ENCODE peak calls at places on chromosome 18, in eight cellular contexts. One of them, this sample, is unnamed.
A peak's percentile ranks its signal among the peaks of the same experiment; 100 is the strongest.

GRCh38 chr18:78092901-78093300 is 843.3 kb downstream of the GALR1 start:
- DNase-seq in AG04449: no peak
- DNase-seq in tibial artery: no peak
- DNase-seq in neural crest cell: no peak
- DNase-seq in astrocyte: no peak
- DNase-seq in osteocyte: no peak
- DNase-seq in GM23338: no peak
- DNase-seq in choroid plexus epithelial cell: no peak
- DNase-seq in this sample: no peak

GRCh38 chr18:76707534-76707933 is 114.8 kb upstream of the ZNF236 start:
- DNase-seq in neural crest cell: no peak
- DNase-seq in osteocyte: no peak
- DNase-seq in GM23338: no peak
- DNase-seq in AG04449: no peak
- DNase-seq in choroid plexus epithelial cell: no peak
- DNase-seq in astrocyte: no peak
- DNase-seq in tibial artery: no peak
- DNase-seq in this sample: no peak

GRCh38 chr18:54387631-54388030 is 29.9 kb downstream of the C18orf54 start:
- DNase-seq in choroid plexus epithelial cell: no peak
- DNase-seq in tibial artery: no peak
- DNase-seq in astrocyte: no peak
- DNase-seq in AG04449: no peak
- DNase-seq in GM23338: no peak
- DNase-seq in neural crest cell: no peak
- DNase-seq in osteocyte: no peak
- DNase-seq in this sample: no peak

GRCh38 chr18:35143615-35144596 is 96.9 kb upstream of the ZNF397 start:
- DNase-seq in neural crest cell: peak; percentile 49
- DNase-seq in osteocyte: no peak
- DNase-seq in choroid plexus epithelial cell: peak; percentile 78
- DNase-seq in AG04449: no peak
- DNase-seq in astrocyte: peak; percentile 32
- DNase-seq in tibial artery: peak; percentile 40
- DNase-seq in GM23338: peak; percentile 87
- DNase-seq in this sample: peak; percentile 43

GRCh38 chr18:9437049-9437448 is 38.3 kb upstream of the RALBP1 start:
- DNase-seq in osteocyte: no peak
- DNase-seq in AG04449: peak; percentile 49
- DNase-seq in astrocyte: peak; percentile 57
- DNase-seq in choroid plexus epithelial cell: peak; percentile 20
- DNase-seq in GM23338: no peak
- DNase-seq in tibial artery: no peak
- DNase-seq in neural crest cell: no peak
- DNase-seq in this sample: no peak

GRCh38 chr18:66727991-66728390 is 124.1 kb upstream of the CDH19 start:
- DNase-seq in GM23338: no peak
- DNase-seq in AG04449: no peak
- DNase-seq in osteocyte: no peak
- DNase-seq in neural crest cell: no peak
- DNase-seq in astrocyte: no peak
- DNase-seq in choroid plexus epithelial cell: peak; percentile 0
- DNase-seq in tibial artery: no peak
- DNase-seq in this sample: no peak

GRCh38 chr18:5704847-5705246 is 161.1 kb upstream of the EPB41L3 start:
- DNase-seq in astrocyte: no peak
- DNase-seq in osteocyte: no peak
- DNase-seq in tibial artery: no peak
- DNase-seq in neural crest cell: no peak
- DNase-seq in AG04449: no peak
- DNase-seq in GM23338: no peak
- DNase-seq in choroid plexus epithelial cell: no peak
- DNase-seq in this sample: no peak

GRCh38 chr18:46278481-46279465 is 174.6 kb downstream of the HAUS1 start:
- DNase-seq in GM23338: no peak
- DNase-seq in neural crest cell: no peak
- DNase-seq in osteocyte: no peak
- DNase-seq in tibial artery: no peak
- DNase-seq in astrocyte: peak; percentile 67
- DNase-seq in AG04449: no peak
- DNase-seq in choroid plexus epithelial cell: peak; percentile 93
- DNase-seq in this sample: no peak

GRCh38 chr18:37385846-37386435 is 179.7 kb downstream of the CELF4 start:
- DNase-seq in astrocyte: no peak
- DNase-seq in GM23338: peak; percentile 70
- DNase-seq in neural crest cell: no peak
- DNase-seq in tibial artery: no peak
- DNase-seq in osteocyte: no peak
- DNase-seq in AG04449: no peak
- DNase-seq in choroid plexus epithelial cell: peak; percentile 51
- DNase-seq in this sample: peak; percentile 65

GRCh38 chr18:5720132-5720531 is 175.2 kb downstream of the TMEM200C start:
- DNase-seq in GM23338: no peak
- DNase-seq in osteocyte: no peak
- DNase-seq in astrocyte: no peak
- DNase-seq in tibial artery: no peak
- DNase-seq in choroid plexus epithelial cell: no peak
- DNase-seq in neural crest cell: no peak
- DNase-seq in AG04449: no peak
- DNase-seq in this sample: no peak

GRCh38 chr18:34929336-34929780 is 111.9 kb upstream of the MAPRE2 start:
- DNase-seq in osteocyte: no peak
- DNase-seq in choroid plexus epithelial cell: peak; percentile 84
- DNase-seq in tibial artery: no peak
- DNase-seq in GM23338: no peak
- DNase-seq in AG04449: no peak
- DNase-seq in astrocyte: peak; percentile 82
- DNase-seq in neural crest cell: no peak
- DNase-seq in this sample: no peak

GRCh38 chr18:41660654-41661053 is 294.4 kb upstream of the PIK3C3 start:
- DNase-seq in GM23338: no peak
- DNase-seq in AG04449: no peak
- DNase-seq in osteocyte: no peak
- DNase-seq in choroid plexus epithelial cell: peak; percentile 47
- DNase-seq in astrocyte: peak; percentile 48
- DNase-seq in neural crest cell: no peak
- DNase-seq in tibial artery: no peak
- DNase-seq in this sample: no peak

GRCh38 chr18:3357516-3357915 is 92.5 kb upstream of the TGIF1 start:
- DNase-seq in AG04449: no peak
- DNase-seq in osteocyte: peak; percentile 34
- DNase-seq in neural crest cell: no peak
- DNase-seq in tibial artery: no peak
- DNase-seq in choroid plexus epithelial cell: no peak
- DNase-seq in GM23338: no peak
- DNase-seq in astrocyte: no peak
- DNase-seq in this sample: no peak

GRCh38 chr18:12518832-12519534 is 111.3 kb downstream of the PRELID3A start:
- DNase-seq in choroid plexus epithelial cell: no peak
- DNase-seq in astrocyte: no peak
- DNase-seq in osteocyte: no peak
- DNase-seq in AG04449: no peak
- DNase-seq in tibial artery: no peak
- DNase-seq in GM23338: no peak
- DNase-seq in neural crest cell: no peak
- DNase-seq in this sample: no peak

GRCh38 chr18:3966985-3967856 is 487.9 kb downstream of the DLGAP1 start:
- DNase-seq in tibial artery: no peak
- DNase-seq in GM23338: peak; percentile 78
- DNase-seq in AG04449: peak; percentile 24
- DNase-seq in neural crest cell: no peak
- DNase-seq in osteocyte: no peak
- DNase-seq in astrocyte: peak; percentile 66
- DNase-seq in choroid plexus epithelial cell: peak; percentile 11
- DNase-seq in this sample: no peak

GRCh38 chr18:34595673-34596072 is 114.4 kb upstream of the DTNA start:
- DNase-seq in choroid plexus epithelial cell: peak; percentile 77
- DNase-seq in neural crest cell: no peak
- DNase-seq in AG04449: no peak
- DNase-seq in astrocyte: peak; percentile 11
- DNase-seq in osteocyte: no peak
- DNase-seq in GM23338: peak; percentile 75
- DNase-seq in tibial artery: no peak
- DNase-seq in this sample: no peak

GRCh38 chr18:45617284-45617683 is 2.0 kb downstream of the SLC14A2 start:
- DNase-seq in astrocyte: peak; percentile 84
- DNase-seq in choroid plexus epithelial cell: peak; percentile 80
- DNase-seq in AG04449: peak; percentile 37
- DNase-seq in tibial artery: peak; percentile 93
- DNase-seq in osteocyte: no peak
- DNase-seq in neural crest cell: no peak
- DNase-seq in GM23338: no peak
- DNase-seq in this sample: no peak

GRCh38 chr18:46711444-46711863 is 45.4 kb downstream of the ST8SIA5 start:
- DNase-seq in astrocyte: no peak
- DNase-seq in tibial artery: no peak
- DNase-seq in AG04449: no peak
- DNase-seq in osteocyte: no peak
- DNase-seq in neural crest cell: no peak
- DNase-seq in choroid plexus epithelial cell: no peak
- DNase-seq in GM23338: peak; percentile 29
- DNase-seq in this sample: peak; percentile 33

GRCh38 chr18:6729247-6730091 is at the start of gene ARHGAP28:
- DNase-seq in choroid plexus epithelial cell: peak; percentile 91
- DNase-seq in GM23338: peak; percentile 86
- DNase-seq in tibial artery: peak; percentile 58
- DNase-seq in neural crest cell: peak; percentile 69
- DNase-seq in AG04449: no peak
- DNase-seq in osteocyte: peak; percentile 92
- DNase-seq in astrocyte: peak; percentile 92
- DNase-seq in this sample: peak; percentile 54

GRCh38 chr18:43627833-43628370 is 350.6 kb upstream of the SYT4 start:
- DNase-seq in neural crest cell: no peak
- DNase-seq in astrocyte: no peak
- DNase-seq in osteocyte: no peak
- DNase-seq in choroid plexus epithelial cell: no peak
- DNase-seq in AG04449: no peak
- DNase-seq in GM23338: no peak
- DNase-seq in tibial artery: no peak
- DNase-seq in this sample: no peak

GRCh38 chr18:61901334-61901986 is 8.7 kb upstream of the RNF152 start:
- DNase-seq in choroid plexus epithelial cell: peak; percentile 77
- DNase-seq in astrocyte: peak; percentile 28
- DNase-seq in osteocyte: no peak
- DNase-seq in tibial artery: no peak
- DNase-seq in neural crest cell: peak; percentile 22
- DNase-seq in AG04449: no peak
- DNase-seq in GM23338: peak; percentile 91
- DNase-seq in this sample: peak; percentile 79

GRCh38 chr18:76548541-76548940 is 53.5 kb upstream of the ZNF516 start:
- DNase-seq in GM23338: no peak
- DNase-seq in AG04449: no peak
- DNase-seq in astrocyte: no peak
- DNase-seq in neural crest cell: no peak
- DNase-seq in choroid plexus epithelial cell: no peak
- DNase-seq in osteocyte: no peak
- DNase-seq in tibial artery: no peak
- DNase-seq in this sample: no peak

GRCh38 chr18:40293311-40293710 is 1661.7 kb upstream of the PIK3C3 start:
- DNase-seq in GM23338: peak; percentile 34
- DNase-seq in neural crest cell: no peak
- DNase-seq in AG04449: no peak
- DNase-seq in astrocyte: no peak
- DNase-seq in choroid plexus epithelial cell: peak; percentile 47
- DNase-seq in osteocyte: no peak
- DNase-seq in tibial artery: no peak
- DNase-seq in this sample: no peak
- TF ChIP-seq CTCF in GM23338: peak; percentile 80
- TF ChIP-seq CTCF in neural crest cell: peak; percentile 49
- TF ChIP-seq CTCF in AG04449: no peak
- TF ChIP-seq CTCF in astrocyte: peak; percentile 11
- TF ChIP-seq CTCF in choroid plexus epithelial cell: peak; percentile 52
- TF ChIP-seq CTCF in osteocyte: peak; percentile 33
- TF ChIP-seq CTCF in tibial artery: no peak
- TF ChIP-seq CTCF in this sample: no peak

GRCh38 chr18:50610349-50610748 is 50.5 kb downstream of the MAPK4 start:
- DNase-seq in osteocyte: no peak
- DNase-seq in choroid plexus epithelial cell: no peak
- DNase-seq in AG04449: no peak
- DNase-seq in neural crest cell: no peak
- DNase-seq in GM23338: peak; percentile 28
- DNase-seq in tibial artery: no peak
- DNase-seq in astrocyte: no peak
- DNase-seq in this sample: no peak
- TF ChIP-seq CTCF in osteocyte: no peak
- TF ChIP-seq CTCF in choroid plexus epithelial cell: no peak
- TF ChIP-seq CTCF in AG04449: no peak
- TF ChIP-seq CTCF in neural crest cell: no peak
- TF ChIP-seq CTCF in GM23338: peak; percentile 48
- TF ChIP-seq CTCF in tibial artery: no peak
- TF ChIP-seq CTCF in astrocyte: no peak
- TF ChIP-seq CTCF in this sample: peak; percentile 23

DNA sequence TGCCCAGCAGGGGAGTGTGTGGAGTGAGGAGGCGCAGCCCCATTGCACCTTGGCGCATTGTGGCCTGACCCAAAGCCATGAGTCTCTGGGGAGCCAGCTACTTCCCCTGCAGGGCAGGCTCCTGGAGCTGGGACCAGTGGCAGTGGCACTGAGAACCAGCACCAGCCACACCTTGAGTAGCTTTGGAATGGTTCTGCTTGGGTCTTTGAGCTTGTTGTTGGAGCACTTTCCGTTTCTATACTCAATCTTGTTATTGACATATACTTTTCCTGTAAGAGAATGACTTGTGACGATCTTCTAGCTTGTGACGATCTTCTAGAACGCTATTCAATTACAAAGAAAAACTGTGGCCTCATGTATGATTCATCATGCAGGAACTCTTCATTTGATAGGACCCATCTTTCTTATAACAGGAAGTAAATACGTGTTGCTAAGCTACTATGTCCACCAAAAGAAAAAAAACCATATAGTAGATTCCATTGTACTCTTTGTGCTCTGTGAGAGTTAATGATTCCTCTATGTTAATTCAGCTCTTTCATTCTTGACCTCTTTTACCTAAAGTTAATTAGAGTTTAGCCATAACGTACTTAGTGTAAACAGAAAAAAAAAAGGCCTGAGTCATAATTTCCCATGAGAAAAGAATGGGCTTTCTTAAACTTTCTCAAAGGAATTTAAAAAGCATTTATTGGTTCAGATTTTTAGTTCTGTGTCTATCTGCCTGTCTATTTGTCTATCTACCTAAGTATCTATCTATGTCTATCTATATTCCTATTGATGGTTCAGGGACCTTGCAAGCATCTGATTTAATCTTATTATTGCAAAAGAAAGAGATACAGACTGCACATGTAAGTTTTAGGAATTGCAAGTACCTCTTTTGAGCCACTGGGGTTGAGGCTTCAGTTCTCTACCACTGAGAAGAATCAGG is 113.2 kb downstream of the GATA6 start:
- DNase-seq in osteocyte: no peak
- DNase-seq in GM23338: peak; percentile 18
- DNase-seq in tibial artery: no peak
- DNase-seq in AG04449: peak; percentile 21
- DNase-seq in choroid plexus epithelial cell: peak; percentile 98
- DNase-seq in neural crest cell: no peak
- DNase-seq in astrocyte: peak; percentile 99
- DNase-seq in this sample: no peak
- TF ChIP-seq CTCF in osteocyte: no peak
- TF ChIP-seq CTCF in GM23338: no peak
- TF ChIP-seq CTCF in tibial artery: no peak
- TF ChIP-seq CTCF in AG04449: no peak
- TF ChIP-seq CTCF in choroid plexus epithelial cell: peak; percentile 24
- TF ChIP-seq CTCF in neural crest cell: no peak
- TF ChIP-seq CTCF in astrocyte: no peak
- TF ChIP-seq CTCF in this sample: no peak

GRCh38 chr18:21593540-21594257 is 6.8 kb downstream of the ESCO1 start:
- DNase-seq in tibial artery: no peak
- DNase-seq in osteocyte: no peak
- DNase-seq in AG04449: no peak
- DNase-seq in GM23338: no peak
- DNase-seq in astrocyte: no peak
- DNase-seq in neural crest cell: no peak
- DNase-seq in choroid plexus epithelial cell: peak; percentile 26
- DNase-seq in this sample: no peak
- TF ChIP-seq CTCF in tibial artery: no peak
- TF ChIP-seq CTCF in osteocyte: no peak
- TF ChIP-seq CTCF in AG04449: no peak
- TF ChIP-seq CTCF in GM23338: no peak
- TF ChIP-seq CTCF in astrocyte: no peak
- TF ChIP-seq CTCF in neural crest cell: no peak
- TF ChIP-seq CTCF in choroid plexus epithelial cell: peak; percentile 29
- TF ChIP-seq CTCF in this sample: no peak

This sample was measured in GM20000.